ENCODE peak calls at places on chromosomes 5 and 9, in seven cellular contexts. R is ascending aorta, G is HT1080, W is amniotic stem cell, J is prostate gland, E is left colon, X is neural crest cell. M is an unnamed sample.
A peak's percentile ranks its signal among the peaks of the same experiment; 100 is the strongest.

GRCh38 chr9:3825724-3826123 is 299.9 kb upstream of the RFX3 start:
- DNase-seq in R (no peak), G (no peak), W (no peak), J (no peak), E (no peak), X (no peak), M (no peak)

GRCh38 chr9:34929506-34930102 is 28.5 kb upstream of the PHF24 start:
- DNase-seq in R (no peak), G (peak; percentile 6), W (no peak), J (no peak), E (no peak), X (peak; percentile 14), M (no peak)

GRCh38 chr9:108562176-108562575 is 293.6 kb downstream of the ACTL7B start:
- DNase-seq in R (no peak), G (peak; percentile 87), W (no peak), J (no peak), E (no peak), X (no peak), M (peak; percentile 26)

GRCh38 chr5:177098103-177098771 is 11.5 kb downstream of the FGFR4 start:
- DNase-seq in R (no peak), G (no peak), W (no peak), J (no peak), E (no peak), X (no peak), M (no peak)

GRCh38 chr5:140553657-140554056 is 3.6 kb downstream of the SRA1 start:
- DNase-seq in R (no peak), G (peak; percentile 55), W (no peak), J (no peak), E (no peak), X (no peak), M (no peak)

GRCh38 chr9:38047301-38048251 is 21.5 kb downstream of the SHB start:
- DNase-seq in R (peak; percentile 89), G (peak; percentile 99), W (peak; percentile 58), J (peak; percentile 74), E (peak; percentile 79), X (peak; percentile 12), M (peak; percentile 98)

GRCh38 chr5:1152771-1153282 is 41.0 kb upstream of the SLC12A7 start:
- DNase-seq in R (no peak), G (no peak), W (no peak), J (peak; percentile 40), E (no peak), X (no peak), M (peak; percentile 74)

GRCh38 chr5:10018211-10018610 is 231.5 kb downstream of the ATPSCKMT start:
- DNase-seq in R (no peak), G (no peak), W (no peak), J (no peak), E (no peak), X (no peak), M (no peak)

GRCh38 chr5:78677777-78678668 is 29.5 kb upstream of the LHFPL2 start:
- DNase-seq in R (peak; percentile 78), G (peak; percentile 77), W (peak; percentile 44), J (no peak), E (no peak), X (no peak), M (peak; percentile 87)

GRCh38 chr9:109538346-109538745 is 40.2 kb upstream of the PTPN3 start:
- DNase-seq in R (no peak), G (no peak), W (no peak), J (peak; percentile 33), E (no peak), X (no peak), M (no peak)

GRCh38 chr9:112361602-112362001 is 18.3 kb upstream of the HSDL2 start:
- DNase-seq in R (no peak), G (peak; percentile 20), W (peak; percentile 31), J (peak; percentile 20), E (no peak), X (peak; percentile 16), M (peak; percentile 29)

GRCh38 chr9:90124961-90125360 is 517.7 kb downstream of the DIRAS2 start:
- DNase-seq in R (no peak), G (no peak), W (no peak), J (no peak), E (no peak), X (no peak), M (no peak)

GRCh38 chr5:179822444-179822990 is 1.8 kb downstream of the SQSTM1 start:
- DNase-seq in R (no peak), G (no peak), W (no peak), J (no peak), E (no peak), X (no peak), M (no peak)

GRCh38 chr9:21974542-21975409 is 19.4 kb downstream of the CDKN2A start:
- DNase-seq in R (peak; percentile 65), G (no peak), W (peak; percentile 21), J (no peak), E (no peak), X (no peak), M (no peak)

GRCh38 chr5:67015577-67016290 is 180.9 kb downstream of the CD180 start:
- DNase-seq in R (no peak), G (peak; percentile 76), W (no peak), J (no peak), E (no peak), X (no peak), M (peak; percentile 14)

GRCh38 chr5:68336200-68336599 is 120.6 kb downstream of the PIK3R1 start:
- DNase-seq in R (no peak), G (no peak), W (no peak), J (no peak), E (no peak), X (no peak), M (no peak)

GRCh38 chr5:128711216-128711615 is 173.2 kb upstream of the FBN2 start:
- DNase-seq in R (no peak), G (peak; percentile 47), W (no peak), J (no peak), E (no peak), X (no peak), M (no peak)

GRCh38 chr9:115328228-115328627 is 210.3 kb upstream of the TNC start:
- DNase-seq in R (peak; percentile 87), G (no peak), W (no peak), J (peak; percentile 19), E (no peak), X (no peak), M (peak; percentile 38)

GRCh38 chr5:56681346-56681745 is 134.0 kb upstream of the MAP3K1 start:
- DNase-seq in R (no peak), G (no peak), W (no peak), J (no peak), E (no peak), X (no peak), M (peak; percentile 28)

GRCh38 chr5:13478831-13479465 is 465.5 kb downstream of the DNAH5 start:
- DNase-seq in R (no peak), G (peak; percentile 58), W (no peak), J (no peak), E (no peak), X (peak; percentile 36), M (peak; percentile 75)

GRCh38 chr9:77016526-77017504 is 2.6 kb upstream of the FOXB2 start:
- DNase-seq in R (no peak), G (no peak), W (no peak), J (no peak), E (no peak), X (peak; percentile 12), M (no peak)

GRCh38 chr5:137753227-137753985 is 757 bp downstream of the HNRNPA0 start:
- DNase-seq in R (peak; percentile 81), G (no peak), W (no peak), J (peak; percentile 35), E (no peak), X (peak; percentile 18), M (no peak)

GRCh38 chr9:70613024-70613768 is 198.7 kb upstream of the KLF9 start:
- DNase-seq in R (no peak), G (no peak), W (no peak), J (no peak), E (no peak), X (no peak), M (no peak)

GRCh38 chr9:33350310-33350709 is 52.1 kb downstream of the AQP7 start:
- DNase-seq in R (no peak), G (peak; percentile 46), W (peak; percentile 74), J (no peak), E (no peak), X (no peak), M (peak; percentile 41)

GRCh38 chr9:77964258-77964657 is 67.4 kb downstream of the GNAQ start:
- DNase-seq in R (no peak), G (no peak), W (no peak), J (no peak), E (no peak), X (no peak), M (no peak)

GRCh38 chr5:144247131-144247530 is 76.5 kb downstream of the KCTD16 start:
- DNase-seq in R (no peak), G (peak; percentile 0), W (no peak), J (no peak), E (no peak), X (no peak), M (no peak)

GRCh38 chr5:88923623-88924619 is 40.9 kb upstream of the MEF2C start:
- DNase-seq in R (no peak), G (no peak), W (no peak), J (no peak), E (no peak), X (no peak), M (no peak)

GRCh38 chr5:151213803-151214613 is 9.9 kb downstream of the CCDC69 start:
- DNase-seq in R (peak; percentile 85), G (peak; percentile 83), W (no peak), J (no peak), E (peak; percentile 84), X (no peak), M (peak; percentile 69)

GRCh38 chr5:172545291-172545761 is 91.0 kb upstream of the SH3PXD2B start:
- DNase-seq in R (peak; percentile 50), G (no peak), W (no peak), J (no peak), E (no peak), X (no peak), M (no peak)

GRCh38 chr9:79572891-79573696 is 1.3 kb downstream of the TLE4 start:
- DNase-seq in R (peak; percentile 72), G (no peak), W (no peak), J (peak; percentile 29), E (peak; percentile 56), X (peak; percentile 33), M (no peak)

GRCh38 chr9:125110464-125110863 is 32.9 kb downstream of the SCAI start:
- DNase-seq in R (no peak), G (no peak), W (no peak), J (no peak), E (no peak), X (no peak), M (no peak)

GRCh38 chr5:137254695-137255094 is 244.4 kb downstream of the SPOCK1 start:
- DNase-seq in R (no peak), G (no peak), W (no peak), J (peak; percentile 15), E (no peak), X (no peak), M (no peak)

GRCh38 chr9:131423171-131423581 is 29.3 kb downstream of the PRRC2B start:
- DNase-seq in R (peak; percentile 82), G (peak; percentile 88), W (peak; percentile 68), J (peak; percentile 62), E (peak; percentile 51), X (no peak), M (peak; percentile 64)

GRCh38 chr5:17118631-17119030 is 98.8 kb upstream of the BASP1 start:
- DNase-seq in R (peak; percentile 80), G (peak; percentile 100), W (peak; percentile 84), J (no peak), E (peak; percentile 79), X (no peak), M (peak; percentile 95)

M was measured in A172.